ENCODE peak calls at places on chromosomes 4 and X, in eight cellular contexts. Q is hepatocyte, T is astrocyte, N is transverse colon, G is GM23248, L is K562, D is neural progenitor cell, I is mammary epithelial cell. V is an unnamed sample.
A peak's percentile ranks its signal among the peaks of the same experiment; 100 is the strongest.

GRCh38 chr4:168637872-168638756 is 141.3 kb downstream of the PALLD start:
- DNase-seq in Q (no peak), T (peak; percentile 76), N (no peak), G (peak; percentile 49), L (no peak), D (no peak), I (no peak), V (no peak)

GRCh38 chrX:67734111-67734753 is 190.4 kb downstream of the AR start:
- DNase-seq in Q (no peak), T (no peak), N (no peak), G (no peak), L (no peak), D (no peak), I (no peak), V (no peak)

GRCh38 chrX:63784902-63785692 is at the start of gene ARHGEF9:
- DNase-seq in Q (peak; percentile 70), T (no peak), N (peak; percentile 16), G (peak; percentile 32), L (no peak), D (peak; percentile 73), I (no peak), V (peak; percentile 14)

GRCh38 chr4:170723171-170723570 is 633.4 kb upstream of the AADAT start:
- DNase-seq in Q (no peak), T (no peak), N (no peak), G (no peak), L (no peak), D (no peak), I (no peak), V (no peak)

GRCh38 chr4:72111863-72112262 is 80.1 kb downstream of the NPFFR2 start:
- DNase-seq in Q (no peak), T (no peak), N (no peak), G (no peak), L (no peak), D (no peak), I (no peak), V (no peak)

GRCh38 chr4:153345011-153345981 is 808 bp downstream of the MND1 start:
- DNase-seq in Q (peak; percentile 40), T (peak; percentile 45), N (peak; percentile 14), G (peak; percentile 79), L (peak; percentile 74), D (peak; percentile 79), I (peak; percentile 74), V (no peak)

GRCh38 chrX:97397371-97397770 is 513.7 kb downstream of the RPA4 start:
- DNase-seq in Q (no peak), T (peak; percentile 58), N (no peak), G (no peak), L (peak; percentile 1), D (no peak), I (no peak), V (no peak)

GRCh38 chr4:95290702-95291101 is 258.1 kb downstream of the UNC5C start:
- DNase-seq in Q (no peak), T (no peak), N (no peak), G (no peak), L (no peak), D (no peak), I (peak; percentile 79), V (no peak)

GRCh38 chr4:112855058-112855457 is 194.4 kb upstream of the ANK2 start:
- DNase-seq in Q (no peak), T (no peak), N (no peak), G (peak; percentile 4), L (no peak), D (no peak), I (no peak), V (no peak)

GRCh38 chrX:44234541-44234940 is 108.9 kb downstream of the EFHC2 start:
- DNase-seq in Q (no peak), T (no peak), N (no peak), G (no peak), L (no peak), D (no peak), I (peak; percentile 18), V (no peak)

GRCh38 chr4:107599841-107600240 is 120.2 kb downstream of the PAPSS1 start:
- DNase-seq in Q (no peak), T (peak; percentile 10), N (no peak), G (peak; percentile 13), L (no peak), D (no peak), I (no peak), V (no peak)

DNA sequence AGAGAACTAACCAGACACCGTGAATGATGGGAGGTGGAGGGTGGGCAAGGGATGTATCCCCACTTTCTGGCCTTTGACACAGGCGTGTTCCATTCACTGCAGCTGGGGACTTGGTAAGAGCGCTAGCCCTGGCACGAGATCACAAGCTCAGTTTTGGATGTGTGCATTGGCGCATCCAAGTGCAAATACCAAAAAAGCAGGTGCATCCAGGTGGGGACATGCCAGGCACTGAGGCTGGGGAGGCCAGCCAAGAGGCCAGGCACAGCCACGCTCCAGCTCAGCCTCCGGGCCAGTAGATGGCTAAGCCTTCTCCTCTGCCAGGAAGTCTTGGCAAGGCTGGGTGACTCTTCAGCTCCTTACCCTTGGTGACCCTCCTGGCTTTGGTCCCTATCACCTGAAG is 4.4 kb upstream of the ZFP92 start:
- DNase-seq in Q (no peak), T (no peak), N (no peak), G (no peak), L (no peak), D (no peak), I (no peak), V (no peak)
- H3K36me3 ChIP-seq in Q (no peaks in the 10 kb centered on the region), T (no peaks in the 10 kb centered on the region), N (no peaks in the 10 kb centered on the region), G (no peaks in the 10 kb centered on the region), L (no peaks in the 10 kb centered on the region), D (no peaks in the 10 kb centered on the region), I (no peaks in the 10 kb centered on the region), V (no peaks in the 10 kb centered on the region)

GRCh38 chr4:89299153-89299789 is 8.3 kb downstream of the GPRIN3 start:
- DNase-seq in Q (no peak), T (no peak), N (no peak), G (no peak), L (peak; percentile 2), D (no peak), I (no peak), V (no peak)

GRCh38 chr4:89296871-89297270 is 10.7 kb downstream of the GPRIN3 start:
- DNase-seq in Q (no peak), T (no peak), N (no peak), G (no peak), L (no peak), D (no peak), I (no peak), V (no peak)

GRCh38 chr4:89296399-89296798 is 11.2 kb downstream of the GPRIN3 start:
- DNase-seq in Q (peak; percentile 46), T (no peak), N (no peak), G (no peak), L (no peak), D (no peak), I (no peak), V (no peak)

GRCh38 chr4:89298788-89299152 is 8.8 kb downstream of the GPRIN3 start:
- DNase-seq in Q (no peak), T (peak; percentile 31), N (no peak), G (peak; percentile 66), L (no peak), D (no peak), I (peak; percentile 28), V (no peak)

GRCh38 chr4:89298160-89298559 is 9.4 kb downstream of the GPRIN3 start:
- DNase-seq in Q (no peak), T (no peak), N (peak; percentile 66), G (no peak), L (no peak), D (no peak), I (no peak), V (no peak)
- H3K4me3 ChIP-seq in Q (no peak overlapping the region), T (no peak overlapping the region), N (no peak overlapping the region), G (no peak overlapping the region), L (no peak overlapping the region), D (no peak overlapping the region), I (no peak overlapping the region), V (no peak overlapping the region)

GRCh38 chr4:53355919-53356521 is 9.8 kb downstream of the SCFD2 start:
- DNase-seq in Q (no peak), T (no peak), N (no peak), G (no peak), L (no peak), D (no peak), I (no peak), V (no peak)
- H3K36me3 ChIP-seq in Q (no peaks in the 10 kb centered on the region), T (no peaks in the 10 kb centered on the region), N (no peaks in the 10 kb centered on the region), G (peaks cover 14% of the 10 kb centered on the region), L (peaks cover 37% of the 10 kb centered on the region), D (no peaks in the 10 kb centered on the region), I (peaks cover 2% of the 10 kb centered on the region), V (no peaks in the 10 kb centered on the region)

DNA sequence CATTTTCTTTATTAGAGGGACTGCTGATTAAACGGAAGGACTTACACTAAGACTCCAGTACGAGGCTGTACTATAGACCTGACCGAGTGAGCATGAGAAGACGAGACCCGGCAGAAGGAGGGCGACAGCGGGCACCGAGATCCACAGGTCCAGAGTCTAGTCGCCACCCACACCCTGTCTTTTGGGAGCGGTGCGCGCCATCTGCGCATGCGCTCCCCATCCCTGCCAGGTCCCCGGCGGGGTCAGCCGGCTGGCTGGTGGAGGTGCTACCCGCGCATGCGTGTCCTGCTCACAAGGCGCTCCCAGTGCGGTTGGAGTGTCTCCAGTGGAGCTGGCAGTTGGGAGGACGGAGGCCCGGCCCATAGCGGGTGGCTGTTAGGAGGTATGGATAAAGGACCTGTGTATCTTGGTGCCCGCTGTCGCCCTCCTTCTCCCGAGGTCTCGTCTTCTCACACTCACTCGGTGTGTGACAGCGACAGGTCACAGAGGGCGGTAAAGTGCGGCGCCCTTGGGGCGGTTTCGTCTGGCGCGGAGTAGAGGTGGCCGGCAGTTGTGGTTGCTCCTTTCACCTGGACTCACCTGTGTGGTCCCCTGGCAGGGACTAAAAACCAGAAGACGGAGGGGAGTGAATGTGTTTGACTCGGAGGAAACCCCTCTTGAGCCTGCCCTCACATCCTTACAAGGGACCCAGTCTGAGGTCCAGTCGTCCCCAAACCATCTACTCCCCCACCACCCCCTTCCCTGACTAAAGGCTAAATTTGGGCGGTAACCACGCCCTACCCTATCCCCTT is 7.6 kb upstream of the HSD17B10 start:
- DNase-seq in Q (peak; percentile 85), T (peak; percentile 33), N (peak; percentile 87), G (peak; percentile 80), L (no peak), D (peak; percentile 92), I (peak; percentile 71), V (peak; percentile 85)
- H3K4me3 ChIP-seq in Q (peak overlapping the region; percentile 21), T (peak overlapping the region; percentile 61), N (peak overlapping the region; percentile 30), G (peak overlapping the region; percentile 68), L (no peak overlapping the region), D (peak overlapping the region; percentile 47), I (peak overlapping the region; percentile 46), V (peak overlapping the region; percentile 59)

GRCh38 chr4:6706173-6706572 is 3.5 kb downstream of the MRFAP1L1 start:
- DNase-seq in Q (no peak), T (no peak), N (no peak), G (no peak), L (no peak), D (no peak), I (no peak), V (no peak)
- H3K36me3 ChIP-seq in Q (no peaks in the 10 kb centered on the region), T (no peaks in the 10 kb centered on the region), N (peaks cover 4% of the 10 kb centered on the region), G (peaks cover 20% of the 10 kb centered on the region), L (peaks cover 51% of the 10 kb centered on the region), D (peaks cover 7% of the 10 kb centered on the region), I (no peaks in the 10 kb centered on the region), V (no peaks in the 10 kb centered on the region)